ENCODE peak calls at places on chromosomes 12 and 14, in five cellular contexts. I is hepatocyte; J is CD8-positive, alpha-beta T cell; Z is Caco-2; T is A549. A is an unnamed sample.

GRCh38 chr14:61183486-61183885 is 97.7 kb downstream of the TMEM30B start:
- DNase-seq in Z (no peak), J (no peak), T (no peak), I (peak; percentile 8), A (no peak)

GRCh38 chr14:57747036-57747435 is 118.9 kb downstream of the SLC35F4 start:
- DNase-seq in J (no peak), Z (no peak), I (no peak), T (peak; percentile 18), A (no peak)

GRCh38 chr14:64645220-64645891 is 58.9 kb upstream of the PLEKHG3 start:
- DNase-seq in T (peak; percentile 94), Z (peak; percentile 84), I (peak; percentile 74), J (no peak), A (peak; percentile 35)

GRCh38 chr14:53190938-53191337 is 37.8 kb upstream of the DDHD1 start:
- DNase-seq in T (no peak), Z (no peak), J (no peak), I (no peak), A (no peak)

GRCh38 chr12:20044836-20045235 is 323.5 kb upstream of the PDE3A start:
- DNase-seq in J (no peak), I (no peak), Z (no peak), T (peak; percentile 2), A (no peak)

GRCh38 chr12:63006536-63006935 is 71.6 kb upstream of the PPM1H start:
- DNase-seq in T (no peak), Z (peak; percentile 55), I (no peak), J (no peak), A (no peak)

GRCh38 chr12:304815-305214 is 42.2 kb upstream of the SLC6A13 start:
- DNase-seq in T (no peak), I (no peak), Z (no peak), J (no peak), A (no peak)

GRCh38 chr12:14884458-14884878 is 1.2 kb downstream of the MGP start:
- DNase-seq in Z (no peak), T (no peak), I (peak; percentile 62), J (peak; percentile 69), A (no peak)

GRCh38 chr14:105929327-105930081 is 403.1 kb downstream of the TMEM121 start:
- DNase-seq in T (no peak), Z (peak; percentile 21), I (no peak), J (no peak), A (no peak)

GRCh38 chr14:105108516-105108864 is 43.3 kb upstream of the GPR132 start:
- DNase-seq in I (no peak), T (no peak), Z (no peak), J (no peak), A (no peak)

GRCh38 chr12:48973531-48973930 is 2.0 kb upstream of the WNT10B start:
- DNase-seq in T (no peak), Z (no peak), I (no peak), J (no peak), A (no peak)

GRCh38 chr14:97916669-97917068 is 1119.5 kb downstream of the VRK1 start:
- DNase-seq in Z (no peak), T (no peak), J (no peak), I (no peak), A (no peak)

GRCh38 chr12:3972576-3972975 is 99.4 kb upstream of the PARP11 start:
- DNase-seq in J (no peak), I (no peak), T (no peak), Z (no peak), A (no peak)

GRCh38 chr12:42686514-42687172 is 97.1 kb upstream of the PRICKLE1 start:
- DNase-seq in T (no peak), I (no peak), Z (no peak), J (no peak), A (no peak)

GRCh38 chr14:100708349-100709217 is 18.1 kb upstream of the DLK1 start:
- DNase-seq in T (no peak), Z (peak; percentile 68), J (no peak), I (peak; percentile 84), A (no peak)

GRCh38 chr14:69282448-69282847 is 22.5 kb downstream of the GALNT16 start:
- DNase-seq in J (no peak), Z (no peak), I (no peak), T (no peak), A (no peak)

GRCh38 chr14:89067293-89067972 is 243.0 kb downstream of the TTC8 start:
- DNase-seq in T (no peak), I (no peak), J (no peak), Z (no peak), A (no peak)

GRCh38 chr14:78401866-78402265 is 231.7 kb downstream of the NRXN3 start:
- DNase-seq in T (no peak), J (no peak), I (no peak), Z (no peak), A (no peak)

GRCh38 chr14:57485635-57486034 is 8.0 kb downstream of the CCDC198 start:
- DNase-seq in Z (no peak), I (no peak), J (no peak), T (no peak), A (no peak)

GRCh38 chr14:22898302-22898894 is 15.4 kb downstream of the REM2 start:
- DNase-seq in T (peak; percentile 24), J (no peak), I (no peak), Z (no peak), A (no peak)

GRCh38 chr12:54983536-54984102 is 943 bp downstream of the TESPA1 start:
- DNase-seq in Z (no peak), I (no peak), T (no peak), J (no peak), A (no peak)

GRCh38 chr14:86334355-86334754 is 804.4 kb downstream of the FLRT2 start:
- DNase-seq in Z (no peak), J (no peak), I (no peak), T (no peak), A (no peak)

GRCh38 chr14:99564903-99565259 is 39.1 kb downstream of the CCDC85C start:
- DNase-seq in I (no peak), Z (no peak), T (no peak), J (no peak), A (no peak)
- H3K4me1 ChIP-seq in I (peaks cover 82% of the 10 kb centered on the region), Z (peaks cover 7% of the 10 kb centered on the region), T (peaks cover 86% of the 10 kb centered on the region), J (no peaks in the 10 kb centered on the region), A (peaks cover 52% of the 10 kb centered on the region)

GRCh38 chr14:101965145-101965531 is 765 bp downstream of the DYNC1H1 start:
- DNase-seq in J (peak; percentile 32), Z (peak; percentile 51), T (peak; percentile 70), I (peak; percentile 83), A (peak; percentile 65)
- H3K4me1 ChIP-seq in J (peaks cover 31% of the 10 kb centered on the region), Z (peaks cover 21% of the 10 kb centered on the region), T (peaks cover 55% of the 10 kb centered on the region), I (peaks cover 9% of the 10 kb centered on the region), A (no peaks in the 10 kb centered on the region)

GRCh38 chr12:124556067-124556466 is 11.3 kb downstream of the NCOR2 start:
- DNase-seq in J (no peak), Z (no peak), I (no peak), T (no peak), A (no peak)
- H3K4me1 ChIP-seq in J (peaks cover 29% of the 10 kb centered on the region), Z (peaks cover 11% of the 10 kb centered on the region), I (peaks cover 21% of the 10 kb centered on the region), T (peaks cover under 1% of the 10 kb centered on the region), A (peaks cover 16% of the 10 kb centered on the region)

GRCh38 chr12:70245458-70245857 is 2.2 kb downstream of the CNOT2 start:
- DNase-seq in J (no peak), Z (no peak), T (no peak), I (no peak), A (no peak)
- H3K4me1 ChIP-seq in J (peaks cover 68% of the 10 kb centered on the region), Z (peaks cover 22% of the 10 kb centered on the region), T (peaks cover 29% of the 10 kb centered on the region), I (peaks cover 29% of the 10 kb centered on the region), A (peaks cover 13% of the 10 kb centered on the region)

DNA sequence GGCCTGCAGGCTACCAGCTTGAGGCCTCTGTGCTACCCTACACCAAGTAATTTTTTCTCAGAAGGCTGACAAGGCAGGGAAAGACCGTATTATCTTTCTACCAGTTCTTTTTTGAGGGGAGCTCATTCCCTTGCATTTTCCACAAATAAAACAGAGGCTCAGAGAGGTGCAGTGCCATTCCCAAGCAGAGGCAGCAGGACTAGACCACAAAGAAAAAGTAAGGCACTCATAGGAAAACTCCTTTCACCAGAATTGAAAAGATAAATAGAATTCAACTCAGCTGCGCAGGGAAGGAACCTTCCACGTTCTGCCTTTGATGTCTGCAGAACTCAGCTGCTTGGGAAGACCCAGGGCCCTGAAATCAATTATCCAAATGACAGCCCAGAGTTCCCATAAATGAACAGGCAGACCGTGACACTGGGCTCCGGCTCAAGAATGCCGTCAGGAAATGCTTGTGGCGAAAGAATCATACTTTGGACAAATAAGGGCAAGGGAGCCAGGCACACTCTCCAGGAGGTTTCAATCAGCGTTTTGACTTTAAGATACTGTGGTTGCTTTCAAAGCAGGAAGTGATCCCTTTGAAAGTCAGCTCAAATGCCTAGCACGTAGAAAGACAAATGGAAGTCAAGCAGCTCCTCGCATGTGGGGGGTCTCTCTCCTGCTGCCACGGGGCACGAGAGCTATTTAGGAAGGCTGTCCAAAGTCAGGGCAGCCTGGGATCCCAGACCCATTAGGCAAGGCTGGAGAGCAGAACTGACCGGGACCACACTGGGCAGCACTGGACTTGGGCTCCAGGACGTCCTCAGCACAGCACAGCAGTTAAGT is 14.0 kb downstream of the KCTD10 start:
- DNase-seq in Z (peak; percentile 39), J (no peak), T (peak; percentile 59), I (peak; percentile 73), A (no peak)
- H3K4me1 ChIP-seq in Z (peaks cover 43% of the 10 kb centered on the region), J (peaks cover 16% of the 10 kb centered on the region), T (peaks cover 39% of the 10 kb centered on the region), I (peaks cover 51% of the 10 kb centered on the region), A (peaks cover 30% of the 10 kb centered on the region)

GRCh38 chr12:89382366-89382765 is 30.1 kb upstream of the DUSP6 start:
- DNase-seq in T (no peak), J (no peak), Z (no peak), I (no peak), A (no peak)

GRCh38 chr12:89384050-89384749 is 31.9 kb upstream of the DUSP6 start:
- DNase-seq in J (no peak), Z (no peak), T (no peak), I (peak; percentile 56), A (no peak)

GRCh38 chr12:89384750-89385273 is 32.5 kb upstream of the DUSP6 start:
- DNase-seq in T (no peak), J (no peak), I (no peak), Z (no peak), A (no peak)

GRCh38 chr12:89383235-89384049 is 31.1 kb upstream of the DUSP6 start:
- DNase-seq in T (no peak), I (no peak), Z (peak; percentile 51), J (no peak), A (no peak)

DNA sequence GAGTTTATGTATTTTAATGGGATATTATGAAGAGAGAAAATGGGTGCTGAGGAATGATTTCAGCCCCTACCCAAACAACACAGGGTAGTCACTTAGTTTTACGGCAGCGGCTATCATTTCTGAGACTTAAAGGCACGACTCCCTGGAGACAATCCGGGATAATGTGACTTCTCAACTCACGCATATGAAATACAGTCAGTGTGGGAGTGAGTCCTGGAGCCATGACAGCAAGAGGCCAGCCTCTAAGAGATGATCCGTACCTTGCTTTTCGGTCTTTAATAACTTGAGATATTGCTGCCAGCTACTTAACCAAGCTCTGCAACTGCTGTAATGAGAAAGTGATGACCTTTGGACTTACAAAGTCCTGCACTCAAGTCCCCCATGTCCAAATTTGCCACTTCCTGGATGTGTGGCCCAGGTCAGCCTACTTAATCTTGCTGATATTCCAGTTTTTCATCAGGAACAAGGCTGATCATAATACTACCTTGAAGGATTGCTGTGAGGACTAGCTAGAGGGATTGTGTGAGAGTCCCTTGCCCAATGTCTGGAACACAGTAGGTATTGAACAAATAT is 33.8 kb upstream of the DUSP6 start:
- DNase-seq in T (no peak), Z (no peak), J (no peak), I (peak; percentile 45), A (no peak)
- H3K4me1 ChIP-seq in T (peaks cover 36% of the 10 kb centered on the region), Z (peaks cover 79% of the 10 kb centered on the region), J (peaks cover 9% of the 10 kb centered on the region), I (peaks cover 50% of the 10 kb centered on the region), A (peaks cover 17% of the 10 kb centered on the region)

GRCh38 chr12:24928131-24928530 is 20.8 kb downstream of the BCAT1 start:
- DNase-seq in T (no peak), Z (no peak), I (no peak), J (no peak), A (no peak)
- H3K4me1 ChIP-seq in T (no peaks in the 10 kb centered on the region), Z (peaks cover 17% of the 10 kb centered on the region), I (no peaks in the 10 kb centered on the region), J (no peaks in the 10 kb centered on the region), A (no peaks in the 10 kb centered on the region)

A was measured in neuronal stem cell.